ENCODE peak calls at places on chromosomes 11 and 22, in ten cellular contexts. Z, H, I, F, A, K, D, P, S and T are unnamed samples.

GRCh38 chr22:36136475-36136874 is 24.1 kb downstream of the APOL3 start:
- DNase-seq in Z (no peak), H (no peak), I (peak), F (no peak), A (no peak), K (no peak), D (no peak), P (peak), S (no peak), T (no peak)

GRCh38 chr11:99464985-99465384 is 444.2 kb downstream of the CNTN5 start:
- DNase-seq in Z (no peak), H (no peak), I (no peak), F (no peak), A (no peak), K (no peak), D (no peak), P (no peak), S (no peak), T (no peak)

GRCh38 chr11:69242583-69242940 is 51.4 kb upstream of the MYEOV start:
- DNase-seq in Z (no peak), H (no peak), I (no peak), F (no peak), A (no peak), K (no peak), D (no peak), P (no peak), S (no peak), T (no peak)

GRCh38 chr11:765025-765801 is 12.1 kb downstream of the GATD1 start:
- DNase-seq in Z (no peak), H (peak), I (peak), F (peak), A (no peak), K (peak), D (peak), P (no peak), S (no peak), T (peak)

GRCh38 chr11:86106916-86107315 is 38.0 kb upstream of the PICALM start:
- DNase-seq in Z (no peak), H (no peak), I (peak), F (no peak), A (no peak), K (no peak), D (no peak), P (no peak), S (no peak), T (no peak)

GRCh38 chr11:6609502-6610015 is 2.5 kb downstream of the TAF10 start:
- DNase-seq in Z (no peak), H (peak), I (no peak), F (no peak), A (no peak), K (no peak), D (no peak), P (peak), S (no peak), T (no peak)

GRCh38 chr11:3803726-3804510 is 4.4 kb upstream of the PGAP2 start:
- DNase-seq in Z (peak), H (no peak), I (no peak), F (no peak), A (no peak), K (no peak), D (no peak), P (peak), S (no peak), T (no peak)

GRCh38 chr11:24496728-24497396 is at the start of gene LUZP2:
- DNase-seq in Z (no peak), H (no peak), I (peak), F (no peak), A (no peak), K (no peak), D (peak), P (peak), S (no peak), T (peak)

GRCh38 chr11:106468091-106468490 is 390.6 kb downstream of the AASDHPPT start:
- DNase-seq in Z (no peak), H (no peak), I (peak), F (no peak), A (no peak), K (no peak), D (no peak), P (no peak), S (no peak), T (no peak)

GRCh38 chr22:30062256-30062655 is 18.0 kb upstream of the HORMAD2 start:
- DNase-seq in Z (no peak), H (no peak), I (no peak), F (no peak), A (no peak), K (no peak), D (no peak), P (no peak), S (no peak), T (no peak)

GRCh38 chr11:66495401-66495844 is 15.0 kb upstream of the BBS1 start:
- DNase-seq in Z (no peak), H (no peak), I (no peak), F (no peak), A (no peak), K (no peak), D (no peak), P (no peak), S (no peak), T (no peak)

GRCh38 chr22:48780597-48781277 is 1046.9 kb downstream of the BRD1 start:
- DNase-seq in Z (no peak), H (no peak), I (no peak), F (no peak), A (no peak), K (no peak), D (no peak), P (peak), S (no peak), T (no peak)

GRCh38 chr11:130528301-130528651 is 79.8 kb downstream of the ADAMTS15 start:
- DNase-seq in Z (no peak), H (no peak), I (no peak), F (no peak), A (no peak), K (peak), D (no peak), P (no peak), S (no peak), T (no peak)

GRCh38 chr11:29124436-29124835 is 892.4 kb downstream of the KCNA4 start:
- DNase-seq in Z (no peak), H (no peak), I (no peak), F (no peak), A (no peak), K (no peak), D (no peak), P (no peak), S (no peak), T (no peak)

GRCh38 chr22:17980638-17981051 is 43.7 kb downstream of the MICAL3 start:
- DNase-seq in Z (no peak), H (peak), I (no peak), F (peak), A (no peak), K (no peak), D (no peak), P (no peak), S (no peak), T (no peak)

GRCh38 chr11:75261474-75261847 is 20.9 kb downstream of the TPBGL start:
- DNase-seq in Z (no peak), H (no peak), I (no peak), F (no peak), A (no peak), K (no peak), D (no peak), P (peak), S (no peak), T (no peak)

GRCh38 chr22:29784451-29785361 is 17.5 kb downstream of the UQCR10 start:
- DNase-seq in Z (no peak), H (no peak), I (no peak), F (no peak), A (no peak), K (no peak), D (peak), P (peak), S (peak), T (peak)

GRCh38 chr11:121012091-121012490 is 11.8 kb upstream of the TBCEL start:
- DNase-seq in Z (no peak), H (no peak), I (no peak), F (no peak), A (no peak), K (peak), D (no peak), P (no peak), S (no peak), T (no peak)

GRCh38 chr22:47069270-47069669 is 306.8 kb downstream of the TBC1D22A start:
- DNase-seq in Z (no peak), H (no peak), I (no peak), F (no peak), A (no peak), K (no peak), D (no peak), P (peak), S (no peak), T (no peak)

GRCh38 chr11:131305005-131305404 is 65.4 kb upstream of the NTM start:
- DNase-seq in Z (no peak), H (no peak), I (peak), F (no peak), A (no peak), K (no peak), D (no peak), P (no peak), S (no peak), T (no peak)

GRCh38 chr11:100752371-100753073 is 65.4 kb downstream of the ARHGAP42 start:
- DNase-seq in Z (no peak), H (no peak), I (no peak), F (no peak), A (no peak), K (peak), D (no peak), P (no peak), S (no peak), T (no peak)

GRCh38 chr11:62919476-62919875 is 1.7 kb downstream of the CHRM1 start:
- DNase-seq in Z (no peak), H (no peak), I (no peak), F (no peak), A (no peak), K (no peak), D (no peak), P (no peak), S (no peak), T (no peak)

GRCh38 chr11:35274909-35275807 is 136.2 kb downstream of the CD44 start:
- DNase-seq in Z (no peak), H (no peak), I (peak), F (no peak), A (no peak), K (peak), D (peak), P (peak), S (peak), T (peak)

GRCh38 chr11:131737357-131737756 is 366.9 kb downstream of the NTM start:
- DNase-seq in Z (no peak), H (no peak), I (peak), F (no peak), A (no peak), K (no peak), D (no peak), P (no peak), S (no peak), T (no peak)

GRCh38 chr11:123356539-123356938 is 73.5 kb upstream of the GRAMD1B start:
- DNase-seq in Z (no peak), H (peak), I (no peak), F (no peak), A (no peak), K (no peak), D (no peak), P (no peak), S (no peak), T (no peak)

GRCh38 chr22:46004105-46004866 is 27.3 kb upstream of the WNT7B start:
- DNase-seq in Z (no peak), H (no peak), I (no peak), F (no peak), A (no peak), K (no peak), D (no peak), P (peak), S (no peak), T (no peak)

GRCh38 chr11:18794956-18795355 is 3.4 kb upstream of the PTPN5 start:
- DNase-seq in Z (no peak), H (no peak), I (no peak), F (no peak), A (no peak), K (no peak), D (no peak), P (no peak), S (no peak), T (no peak)

GRCh38 chr11:121741954-121742361 is 289.2 kb upstream of the SORL1-AS1 start:
- DNase-seq in Z (peak), H (no peak), I (peak), F (no peak), A (no peak), K (no peak), D (peak), P (peak), S (peak), T (no peak)

GRCh38 chr11:1943576-1943975 is 3.6 kb upstream of the MRPL23 start:
- DNase-seq in Z (no peak), H (no peak), I (no peak), F (no peak), A (peak), K (no peak), D (no peak), P (peak), S (no peak), T (no peak)

GRCh38 chr11:1032310-1032891 is 4.1 kb downstream of the MUC6 start:
- DNase-seq in Z (no peak), H (no peak), I (no peak), F (no peak), A (no peak), K (no peak), D (no peak), P (no peak), S (no peak), T (no peak)

GRCh38 chr11:45906965-45907591 is at the start of gene FREY1:
- DNase-seq in Z (no peak), H (no peak), I (no peak), F (no peak), A (no peak), K (no peak), D (no peak), P (no peak), S (no peak), T (no peak)

GRCh38 chr11:80519591-80520258 is 1078.9 kb upstream of the TENM4 start:
- DNase-seq in Z (no peak), H (no peak), I (no peak), F (no peak), A (peak), K (no peak), D (no peak), P (no peak), S (no peak), T (no peak)

GRCh38 chr11:1922411-1923113 is 3.1 kb downstream of the TNNT3 start:
- DNase-seq in Z (no peak), H (no peak), I (no peak), F (no peak), A (no peak), K (no peak), D (no peak), P (peak), S (peak), T (no peak)

GRCh38 chr11:11422291-11423128 is 69.5 kb upstream of the CSNK2A3 start:
- DNase-seq in Z (no peak), H (no peak), I (no peak), F (no peak), A (peak), K (no peak), D (no peak), P (no peak), S (no peak), T (no peak)

GRCh38 chr22:46972256-46972655 is 209.8 kb downstream of the TBC1D22A start:
- DNase-seq in Z (no peak), H (no peak), I (no peak), F (no peak), A (no peak), K (no peak), D (no peak), P (peak), S (no peak), T (no peak)

GRCh38 chr11:108854366-108854765 is 189.5 kb downstream of the DDX10 start:
- DNase-seq in Z (no peak), H (no peak), I (peak), F (no peak), A (no peak), K (no peak), D (no peak), P (no peak), S (no peak), T (no peak)

GRCh38 chr11:99988105-99988907 is 698.8 kb upstream of the ARHGAP42 start:
- DNase-seq in Z (no peak), H (no peak), I (peak), F (no peak), A (no peak), K (no peak), D (no peak), P (no peak), S (peak), T (no peak)